ENCODE peak calls at places on chromosomes 1 and 21, in five cellular contexts. One of them, this sample, is unnamed.

GRCh38 chr1:210487021-210487420 is 158.3 kb downstream of the HHAT start:
- DNase-seq in transverse colon: no peak
- DNase-seq in uterus: no peak
- DNase-seq in endothelial cell of umbilical vein: no peak
- DNase-seq in IMR-90: no peak
- DNase-seq in this sample: no peak

GRCh38 chr1:46942086-46942485 is 810 bp upstream of the CYP4A11 start:
- DNase-seq in IMR-90: no peak
- DNase-seq in uterus: no peak
- DNase-seq in transverse colon: no peak
- DNase-seq in endothelial cell of umbilical vein: no peak
- DNase-seq in this sample: no peak

GRCh38 chr1:114344656-114345055 is 166.3 kb downstream of the TRIM33 start:
- DNase-seq in endothelial cell of umbilical vein: no peak
- DNase-seq in uterus: no peak
- DNase-seq in transverse colon: no peak
- DNase-seq in IMR-90: peak; percentile 89
- DNase-seq in this sample: peak; percentile 52

GRCh38 chr1:172845371-172845770 is 186.5 kb downstream of the FASLG start:
- DNase-seq in IMR-90: peak; percentile 20
- DNase-seq in endothelial cell of umbilical vein: no peak
- DNase-seq in transverse colon: no peak
- DNase-seq in uterus: no peak
- DNase-seq in this sample: no peak

GRCh38 chr1:15975358-15975804 is 520 bp downstream of the ZBTB17 start:
- DNase-seq in uterus: no peak
- DNase-seq in IMR-90: peak; percentile 58
- DNase-seq in endothelial cell of umbilical vein: peak; percentile 62
- DNase-seq in transverse colon: peak; percentile 62
- DNase-seq in this sample: no peak

GRCh38 chr1:66519988-66520387 is 14.0 kb upstream of the SGIP1 start:
- DNase-seq in endothelial cell of umbilical vein: no peak
- DNase-seq in transverse colon: no peak
- DNase-seq in IMR-90: no peak
- DNase-seq in uterus: no peak
- DNase-seq in this sample: no peak

GRCh38 chr1:115672224-115673009 is 30.6 kb downstream of the VANGL1 start:
- DNase-seq in endothelial cell of umbilical vein: no peak
- DNase-seq in uterus: no peak
- DNase-seq in IMR-90: no peak
- DNase-seq in transverse colon: no peak
- DNase-seq in this sample: no peak

GRCh38 chr1:231359113-231359512 is 21.0 kb downstream of the SPRTN start:
- DNase-seq in IMR-90: peak; percentile 87
- DNase-seq in transverse colon: no peak
- DNase-seq in endothelial cell of umbilical vein: no peak
- DNase-seq in uterus: no peak
- DNase-seq in this sample: no peak

GRCh38 chr1:210771131-210771530 is 362.8 kb downstream of the KCNH1 start:
- DNase-seq in endothelial cell of umbilical vein: no peak
- DNase-seq in uterus: no peak
- DNase-seq in IMR-90: no peak
- DNase-seq in transverse colon: no peak
- DNase-seq in this sample: no peak

GRCh38 chr1:15262711-15263110 is 15.7 kb downstream of the FHAD1 start:
- DNase-seq in endothelial cell of umbilical vein: no peak
- DNase-seq in transverse colon: no peak
- DNase-seq in uterus: no peak
- DNase-seq in IMR-90: no peak
- DNase-seq in this sample: no peak

GRCh38 chr1:240998441-240999015 is 358.5 kb downstream of the RGS7 start:
- DNase-seq in uterus: no peak
- DNase-seq in IMR-90: no peak
- DNase-seq in transverse colon: no peak
- DNase-seq in endothelial cell of umbilical vein: no peak
- DNase-seq in this sample: no peak

GRCh38 chr1:237220243-237220642 is 178.3 kb downstream of the RYR2 start:
- DNase-seq in transverse colon: no peak
- DNase-seq in uterus: peak; percentile 20
- DNase-seq in IMR-90: no peak
- DNase-seq in endothelial cell of umbilical vein: no peak
- DNase-seq in this sample: no peak

GRCh38 chr1:235329139-235329808 is 904 bp downstream of the GGPS1 start:
- DNase-seq in IMR-90: peak; percentile 45
- DNase-seq in endothelial cell of umbilical vein: no peak
- DNase-seq in uterus: peak; percentile 23
- DNase-seq in transverse colon: peak; percentile 51
- DNase-seq in this sample: no peak

GRCh38 chr1:195082183-195082582 is 1526.1 kb downstream of the KCNT2 start:
- DNase-seq in endothelial cell of umbilical vein: no peak
- DNase-seq in IMR-90: peak; percentile 20
- DNase-seq in transverse colon: no peak
- DNase-seq in uterus: no peak
- DNase-seq in this sample: no peak

GRCh38 chr1:184970691-184971161 is 3.6 kb downstream of the NIBAN1 start:
- DNase-seq in uterus: no peak
- DNase-seq in endothelial cell of umbilical vein: no peak
- DNase-seq in transverse colon: no peak
- DNase-seq in IMR-90: peak; percentile 59
- DNase-seq in this sample: no peak

GRCh38 chr1:28973850-28974841 is 59.8 kb downstream of the EPB41 start:
- DNase-seq in uterus: no peak
- DNase-seq in IMR-90: peak; percentile 60
- DNase-seq in transverse colon: no peak
- DNase-seq in endothelial cell of umbilical vein: no peak
- DNase-seq in this sample: no peak

GRCh38 chr1:117045644-117046043 is 14.5 kb upstream of the TTF2 start:
- DNase-seq in uterus: no peak
- DNase-seq in endothelial cell of umbilical vein: peak; percentile 64
- DNase-seq in IMR-90: no peak
- DNase-seq in transverse colon: no peak
- DNase-seq in this sample: no peak

GRCh38 chr1:93151474-93151873 is 28.7 kb downstream of the TMED5 start:
- DNase-seq in uterus: no peak
- DNase-seq in IMR-90: no peak
- DNase-seq in transverse colon: no peak
- DNase-seq in endothelial cell of umbilical vein: no peak
- DNase-seq in this sample: no peak

GRCh38 chr21:39715804-39716397 is 29.1 kb upstream of the IGSF5 start:
- DNase-seq in uterus: peak; percentile 22
- DNase-seq in endothelial cell of umbilical vein: peak; percentile 36
- DNase-seq in transverse colon: peak; percentile 68
- DNase-seq in IMR-90: peak; percentile 32
- DNase-seq in this sample: no peak

GRCh38 chr1:52571783-52572182 is 18.9 kb upstream of the TUT4 start:
- DNase-seq in uterus: no peak
- DNase-seq in endothelial cell of umbilical vein: no peak
- DNase-seq in transverse colon: no peak
- DNase-seq in IMR-90: peak; percentile 11
- DNase-seq in this sample: no peak

GRCh38 chr1:223214272-223214807 is 71.3 kb upstream of the TLR5 start:
- DNase-seq in uterus: no peak
- DNase-seq in IMR-90: no peak
- DNase-seq in transverse colon: no peak
- DNase-seq in endothelial cell of umbilical vein: no peak
- DNase-seq in this sample: peak; percentile 60

GRCh38 chr1:21624577-21625389 is 44.4 kb downstream of the RAP1GAP start:
- DNase-seq in uterus: no peak
- DNase-seq in IMR-90: no peak
- DNase-seq in endothelial cell of umbilical vein: no peak
- DNase-seq in transverse colon: no peak
- DNase-seq in this sample: no peak

GRCh38 chr1:20383631-20384030 is 93.0 kb downstream of the VWA5B1 start:
- DNase-seq in IMR-90: no peak
- DNase-seq in endothelial cell of umbilical vein: no peak
- DNase-seq in transverse colon: no peak
- DNase-seq in uterus: no peak
- DNase-seq in this sample: no peak

GRCh38 chr1:204647114-204647804 is 38.3 kb downstream of the LRRN2 start:
- DNase-seq in transverse colon: peak; percentile 44
- DNase-seq in uterus: no peak
- DNase-seq in endothelial cell of umbilical vein: peak; percentile 58
- DNase-seq in IMR-90: peak; percentile 70
- DNase-seq in this sample: no peak

GRCh38 chr1:87042127-87042811 is 127.8 kb downstream of the HS2ST1 start:
- DNase-seq in IMR-90: no peak
- DNase-seq in transverse colon: no peak
- DNase-seq in uterus: no peak
- DNase-seq in endothelial cell of umbilical vein: no peak
- DNase-seq in this sample: no peak

GRCh38 chr1:82586473-82586872 is 785.7 kb downstream of the ADGRL2 start:
- DNase-seq in transverse colon: no peak
- DNase-seq in IMR-90: no peak
- DNase-seq in uterus: no peak
- DNase-seq in endothelial cell of umbilical vein: no peak
- DNase-seq in this sample: no peak

GRCh38 chr1:243718893-243719292 is 131.2 kb downstream of the AKT3 start:
- DNase-seq in uterus: no peak
- DNase-seq in endothelial cell of umbilical vein: peak; percentile 62
- DNase-seq in IMR-90: peak; percentile 85
- DNase-seq in transverse colon: no peak
- DNase-seq in this sample: no peak

GRCh38 chr1:211127166-211127565 is 6.8 kb downstream of the KCNH1 start:
- DNase-seq in IMR-90: no peak
- DNase-seq in uterus: no peak
- DNase-seq in transverse colon: no peak
- DNase-seq in endothelial cell of umbilical vein: no peak
- DNase-seq in this sample: no peak

GRCh38 chr1:18926315-18927081 is 24.1 kb upstream of the ALDH4A1 start:
- DNase-seq in uterus: no peak
- DNase-seq in IMR-90: peak; percentile 96
- DNase-seq in endothelial cell of umbilical vein: peak; percentile 95
- DNase-seq in transverse colon: peak; percentile 70
- DNase-seq in this sample: no peak

GRCh38 chr1:168821434-168821833 is 92.4 kb upstream of the DPT start:
- DNase-seq in IMR-90: no peak
- DNase-seq in uterus: no peak
- DNase-seq in transverse colon: no peak
- DNase-seq in endothelial cell of umbilical vein: no peak
- DNase-seq in this sample: no peak

GRCh38 chr21:45596704-45597318 is 46.7 kb upstream of the PCBP3 start:
- DNase-seq in transverse colon: peak; percentile 82
- DNase-seq in endothelial cell of umbilical vein: peak; percentile 60
- DNase-seq in IMR-90: peak; percentile 28
- DNase-seq in uterus: peak; percentile 55
- DNase-seq in this sample: no peak

GRCh38 chr1:11056504-11056903 is 3.3 kb downstream of the SRM start:
- DNase-seq in endothelial cell of umbilical vein: no peak
- DNase-seq in transverse colon: no peak
- DNase-seq in uterus: no peak
- DNase-seq in IMR-90: no peak
- DNase-seq in this sample: no peak
- TF ChIP-seq POLR2A in endothelial cell of umbilical vein: no peak
- TF ChIP-seq POLR2A in transverse colon: no peak
- TF ChIP-seq POLR2A in uterus: no peak
- TF ChIP-seq POLR2A in IMR-90: no peak
- TF ChIP-seq POLR2A in this sample: no peak

DNA sequence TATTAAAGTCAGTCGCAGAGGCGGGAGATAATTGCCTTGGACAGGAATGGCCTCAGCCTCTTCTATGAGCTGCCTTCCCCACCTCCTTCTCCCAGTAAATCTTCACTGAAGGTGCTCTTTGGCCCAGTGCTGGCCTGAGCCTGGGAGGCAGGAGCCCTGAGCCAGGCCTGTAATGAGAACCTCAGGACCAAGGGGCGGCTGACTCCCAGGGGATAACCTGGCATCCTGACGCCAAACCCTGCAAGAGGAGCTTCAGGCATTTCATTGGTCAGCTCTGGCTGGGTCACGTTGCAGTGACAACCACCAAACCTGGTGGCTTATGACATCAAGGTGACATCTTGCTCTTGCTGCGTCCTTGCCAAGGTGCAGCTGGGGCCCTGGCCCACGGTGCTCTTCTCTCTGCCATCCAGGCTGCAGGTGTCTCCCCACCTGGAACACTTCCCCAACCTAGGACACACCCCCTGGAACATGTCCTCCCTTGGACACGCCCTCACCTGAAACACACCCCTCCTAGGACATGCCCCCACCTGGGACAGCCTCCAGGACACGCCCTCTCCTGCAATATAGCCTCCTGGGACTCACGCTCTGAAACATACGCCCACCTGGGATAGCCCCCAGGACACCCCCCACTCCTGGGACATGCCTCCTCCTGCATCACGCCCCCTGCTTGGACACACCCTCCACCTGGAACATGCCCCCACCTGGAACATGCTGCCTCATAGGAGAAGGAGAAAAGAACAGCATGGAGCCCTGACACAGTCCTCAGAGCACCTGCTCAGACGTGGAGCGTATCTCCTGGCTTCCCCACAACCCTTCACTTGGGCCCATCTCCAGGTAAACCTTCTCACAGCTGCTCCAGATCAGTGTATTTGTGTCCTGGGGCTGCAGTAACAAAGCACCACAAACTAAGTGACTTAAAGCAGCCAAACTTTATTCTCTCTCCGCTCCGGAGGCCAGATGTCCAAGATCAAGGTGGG is 333.6 kb downstream of the NPHP4 start:
- DNase-seq in uterus: no peak
- DNase-seq in endothelial cell of umbilical vein: no peak
- DNase-seq in IMR-90: no peak
- DNase-seq in transverse colon: peak; percentile 57
- DNase-seq in this sample: no peak
- H3K9me3 ChIP-seq in uterus: no peaks in the 10 kb centered on the region
- H3K9me3 ChIP-seq in endothelial cell of umbilical vein: no peaks in the 10 kb centered on the region
- H3K9me3 ChIP-seq in IMR-90: peaks cover 42% of the 10 kb centered on the region
- H3K9me3 ChIP-seq in transverse colon: no peaks in the 10 kb centered on the region
- H3K9me3 ChIP-seq in this sample: no peaks in the 10 kb centered on the region

DNA sequence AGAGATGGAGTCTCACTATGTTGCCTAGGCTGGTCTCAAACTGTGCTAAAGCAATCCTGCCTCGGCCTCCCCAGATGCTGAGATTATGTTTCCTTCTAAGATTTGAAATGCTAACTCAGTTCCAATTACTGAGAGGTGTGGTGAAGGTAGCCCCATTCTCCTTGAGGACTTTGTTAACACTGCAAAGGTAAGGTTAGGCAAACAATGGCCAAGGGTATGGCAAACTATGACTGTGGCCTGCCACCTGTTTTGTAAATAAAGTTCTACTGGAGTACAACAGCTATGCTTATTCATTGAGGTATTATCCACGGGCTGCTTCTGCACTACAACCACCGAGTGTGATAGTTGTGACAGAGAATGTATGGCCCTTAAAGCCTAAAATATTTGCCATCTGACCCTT is 9.6 kb upstream of the RIT1 start:
- DNase-seq in IMR-90: no peak
- DNase-seq in uterus: no peak
- DNase-seq in endothelial cell of umbilical vein: no peak
- DNase-seq in transverse colon: no peak
- DNase-seq in this sample: no peak
- H3K36me3 ChIP-seq in IMR-90: peaks cover 60% of the 10 kb centered on the region
- H3K36me3 ChIP-seq in uterus: no peaks in the 10 kb centered on the region
- H3K36me3 ChIP-seq in endothelial cell of umbilical vein: peaks cover 32% of the 10 kb centered on the region
- H3K36me3 ChIP-seq in transverse colon: no peaks in the 10 kb centered on the region
- H3K36me3 ChIP-seq in this sample: no peaks in the 10 kb centered on the region

DNA sequence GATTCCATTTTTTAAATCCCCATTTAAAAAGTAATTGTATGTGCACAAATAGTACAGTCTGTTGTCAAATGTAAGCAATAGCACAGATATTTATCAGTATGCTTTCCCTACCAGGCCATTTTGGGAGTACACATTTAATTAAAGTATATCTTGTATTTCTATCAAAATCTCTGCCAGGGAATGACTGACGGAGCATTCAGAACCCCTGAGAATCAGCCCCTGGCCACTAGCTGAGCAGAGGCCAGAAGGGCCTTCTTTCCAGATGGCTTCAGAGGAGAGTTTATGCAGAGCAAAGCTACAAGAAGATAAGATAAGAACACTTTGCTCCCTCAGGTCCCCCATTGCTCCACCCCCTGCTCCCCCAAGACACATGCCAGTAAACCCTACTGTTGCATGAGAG is 99.9 kb upstream of the PROX1 start:
- DNase-seq in transverse colon: no peak
- DNase-seq in uterus: no peak
- DNase-seq in endothelial cell of umbilical vein: no peak
- DNase-seq in IMR-90: no peak
- DNase-seq in this sample: no peak
- TF ChIP-seq POLR2A in transverse colon: no peak
- TF ChIP-seq POLR2A in uterus: no peak
- TF ChIP-seq POLR2A in endothelial cell of umbilical vein: no peak
- TF ChIP-seq POLR2A in IMR-90: no peak
- TF ChIP-seq POLR2A in this sample: no peak

This sample was measured in vagina.